ENCODE peak calls at places on chromosomes 6 and 20, in ten cellular contexts. One of them, this sample, is unnamed.

GRCh38 chr6:81763051-81763450 is 10.6 kb upstream of the TENT5A start:
- DNase-seq in NT2/D1: no peak
- DNase-seq in B cell: no peak
- DNase-seq in CD8-positive, alpha-beta T cell: no peak
- DNase-seq in CD4-positive, alpha-beta T cell: no peak
- DNase-seq in GM13977: no peak
- DNase-seq in bronchial epithelial cell: no peak
- DNase-seq in left ventricle myocardium superior: no peak
- DNase-seq in GM12865: no peak
- DNase-seq in ELF-1: no peak
- DNase-seq in this sample: no peak

GRCh38 chr6:1111361-1111760 is 200.5 kb upstream of the FOXQ1 start:
- DNase-seq in NT2/D1: no peak
- DNase-seq in CD4-positive, alpha-beta T cell: no peak
- DNase-seq in GM13977: no peak
- DNase-seq in B cell: no peak
- DNase-seq in left ventricle myocardium superior: no peak
- DNase-seq in bronchial epithelial cell: no peak
- DNase-seq in GM12865: no peak
- DNase-seq in ELF-1: no peak
- DNase-seq in CD8-positive, alpha-beta T cell: no peak
- DNase-seq in this sample: no peak

GRCh38 chr20:15708984-15709598 is 864.2 kb downstream of the KIF16B start:
- DNase-seq in CD4-positive, alpha-beta T cell: peak
- DNase-seq in B cell: peak
- DNase-seq in bronchial epithelial cell: no peak
- DNase-seq in CD8-positive, alpha-beta T cell: no peak
- DNase-seq in ELF-1: peak
- DNase-seq in GM13977: peak
- DNase-seq in left ventricle myocardium superior: peak
- DNase-seq in NT2/D1: peak
- DNase-seq in GM12865: peak
- DNase-seq in this sample: peak

GRCh38 chr20:63152322-63153253 is 63.3 kb downstream of the YTHDF1 start:
- DNase-seq in CD4-positive, alpha-beta T cell: no peak
- DNase-seq in left ventricle myocardium superior: no peak
- DNase-seq in B cell: no peak
- DNase-seq in GM12865: no peak
- DNase-seq in bronchial epithelial cell: no peak
- DNase-seq in GM13977: no peak
- DNase-seq in CD8-positive, alpha-beta T cell: no peak
- DNase-seq in ELF-1: no peak
- DNase-seq in NT2/D1: no peak
- DNase-seq in this sample: no peak

GRCh38 chr6:36752886-36753506 is 55.4 kb downstream of the RAB44 start:
- DNase-seq in CD4-positive, alpha-beta T cell: no peak
- DNase-seq in B cell: peak
- DNase-seq in GM13977: no peak
- DNase-seq in CD8-positive, alpha-beta T cell: no peak
- DNase-seq in GM12865: peak
- DNase-seq in ELF-1: no peak
- DNase-seq in NT2/D1: no peak
- DNase-seq in bronchial epithelial cell: no peak
- DNase-seq in left ventricle myocardium superior: no peak
- DNase-seq in this sample: no peak

GRCh38 chr6:150076196-150076893 is 7.4 kb upstream of the ULBP3 start:
- DNase-seq in CD4-positive, alpha-beta T cell: no peak
- DNase-seq in B cell: no peak
- DNase-seq in left ventricle myocardium superior: no peak
- DNase-seq in GM12865: no peak
- DNase-seq in ELF-1: no peak
- DNase-seq in NT2/D1: no peak
- DNase-seq in GM13977: no peak
- DNase-seq in bronchial epithelial cell: no peak
- DNase-seq in CD8-positive, alpha-beta T cell: no peak
- DNase-seq in this sample: peak

GRCh38 chr6:52503344-52503747 is 73.5 kb downstream of the TRAM2 start:
- DNase-seq in bronchial epithelial cell: peak
- DNase-seq in CD4-positive, alpha-beta T cell: no peak
- DNase-seq in left ventricle myocardium superior: peak
- DNase-seq in GM13977: no peak
- DNase-seq in GM12865: no peak
- DNase-seq in B cell: no peak
- DNase-seq in ELF-1: peak
- DNase-seq in CD8-positive, alpha-beta T cell: no peak
- DNase-seq in NT2/D1: no peak
- DNase-seq in this sample: peak

GRCh38 chr20:6636209-6637159 is 131.0 kb upstream of the BMP2 start:
- DNase-seq in GM12865: peak
- DNase-seq in ELF-1: peak
- DNase-seq in left ventricle myocardium superior: no peak
- DNase-seq in B cell: no peak
- DNase-seq in CD4-positive, alpha-beta T cell: no peak
- DNase-seq in NT2/D1: no peak
- DNase-seq in bronchial epithelial cell: peak
- DNase-seq in GM13977: no peak
- DNase-seq in CD8-positive, alpha-beta T cell: no peak
- DNase-seq in this sample: peak

GRCh38 chr6:47922391-47922790 is 140.6 kb downstream of the OPN5 start:
- DNase-seq in CD8-positive, alpha-beta T cell: no peak
- DNase-seq in NT2/D1: no peak
- DNase-seq in GM12865: no peak
- DNase-seq in CD4-positive, alpha-beta T cell: no peak
- DNase-seq in left ventricle myocardium superior: no peak
- DNase-seq in bronchial epithelial cell: no peak
- DNase-seq in GM13977: no peak
- DNase-seq in ELF-1: peak
- DNase-seq in B cell: no peak
- DNase-seq in this sample: peak

GRCh38 chr6:39224523-39225182 is 4.6 kb downstream of the KCNK5 start:
- DNase-seq in CD4-positive, alpha-beta T cell: no peak
- DNase-seq in GM12865: no peak
- DNase-seq in ELF-1: no peak
- DNase-seq in bronchial epithelial cell: no peak
- DNase-seq in NT2/D1: no peak
- DNase-seq in GM13977: no peak
- DNase-seq in B cell: no peak
- DNase-seq in CD8-positive, alpha-beta T cell: no peak
- DNase-seq in left ventricle myocardium superior: no peak
- DNase-seq in this sample: no peak

GRCh38 chr6:3288711-3289663 is 30.2 kb downstream of the PSMG4 start:
- DNase-seq in bronchial epithelial cell: no peak
- DNase-seq in CD8-positive, alpha-beta T cell: no peak
- DNase-seq in NT2/D1: no peak
- DNase-seq in CD4-positive, alpha-beta T cell: no peak
- DNase-seq in B cell: no peak
- DNase-seq in ELF-1: no peak
- DNase-seq in left ventricle myocardium superior: no peak
- DNase-seq in GM12865: no peak
- DNase-seq in GM13977: no peak
- DNase-seq in this sample: no peak

GRCh38 chr20:8812818-8813217 is 256.1 kb upstream of the PLCB4 start:
- DNase-seq in GM13977: no peak
- DNase-seq in bronchial epithelial cell: no peak
- DNase-seq in NT2/D1: peak
- DNase-seq in left ventricle myocardium superior: no peak
- DNase-seq in ELF-1: peak
- DNase-seq in B cell: no peak
- DNase-seq in GM12865: no peak
- DNase-seq in CD4-positive, alpha-beta T cell: no peak
- DNase-seq in CD8-positive, alpha-beta T cell: no peak
- DNase-seq in this sample: peak

This sample was measured in mesendoderm.